ENCODE peak calls at places on chromosome 11, in four cellular contexts. G is HL-60, F is K562, S is GM12878. Y is an unnamed sample.

GRCh38 chr11:102469196-102469821 is 16.7 kb upstream of the TMEM123 start:
- DNase-seq in F (no peak), S (no peak), G (no peak), Y (no peak)

GRCh38 chr11:17748761-17749721 is 14.5 kb downstream of the KCNC1 start:
- DNase-seq in F (no peak), S (no peak), G (no peak), Y (no peak)

GRCh38 chr11:68150029-68150428 is 28.8 kb upstream of the CHKA start:
- DNase-seq in G (no peak), F (peak; percentile 76), S (no peak), Y (no peak)

GRCh38 chr11:69657456-69657910 is 16.5 kb downstream of the CCND1 start:
- DNase-seq in F (no peak), G (no peak), S (no peak), Y (no peak)

GRCh38 chr11:69302447-69302846 is 8.5 kb downstream of the MYEOV start:
- DNase-seq in F (no peak), G (no peak), S (no peak), Y (no peak)

GRCh38 chr11:102111787-102112653 is 1.8 kb downstream of the YAP1 start:
- DNase-seq in F (no peak), G (no peak), S (no peak), Y (no peak)

GRCh38 chr11:94928146-94928995 is 45.0 kb downstream of the CWC15 start:
- DNase-seq in S (no peak), F (no peak), G (no peak), Y (no peak)

GRCh38 chr11:11691296-11692141 is 69.7 kb upstream of the GALNT18 start:
- DNase-seq in G (no peak), S (no peak), F (no peak), Y (no peak)

GRCh38 chr11:129951883-129952262 is 50.8 kb downstream of the PRDM10 start:
- DNase-seq in F (no peak), G (no peak), S (no peak), Y (no peak)

GRCh38 chr11:10307411-10308207 is 2.7 kb downstream of the ADM start:
- DNase-seq in F (peak; percentile 87), S (peak; percentile 60), G (peak; percentile 83), Y (peak; percentile 71)

GRCh38 chr11:70703141-70704052 is 305.1 kb downstream of the CTTN start:
- DNase-seq in G (no peak), S (no peak), F (no peak), Y (no peak)

GRCh38 chr11:122653911-122654310 is 1.6 kb upstream of the UBASH3B start:
- DNase-seq in G (no peak), F (no peak), S (no peak), Y (no peak)

DNA sequence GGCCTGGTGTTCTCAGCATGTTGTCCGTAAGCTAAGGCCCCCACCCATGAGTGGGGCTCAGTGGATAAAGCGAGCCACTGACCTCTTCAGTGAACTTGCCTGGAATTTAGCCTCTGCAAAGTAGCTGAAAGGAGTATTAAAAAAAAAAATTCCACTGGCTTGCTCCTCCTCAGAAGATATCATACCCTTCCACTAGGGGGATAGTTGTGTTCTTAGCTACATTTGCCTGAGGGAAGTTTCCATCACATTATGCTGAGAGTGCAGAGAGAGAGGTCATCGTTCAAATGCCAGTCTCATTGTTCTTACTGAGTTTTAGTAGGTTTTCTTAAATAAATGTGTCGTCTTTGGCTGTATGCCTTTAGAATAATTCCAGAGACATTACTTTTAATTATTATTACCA is 879.7 kb downstream of the JRKL start:
- DNase-seq in F (no peak), G (no peak), S (no peak), Y (no peak)
- TF ChIP-seq SPI1 in F (no peak), G (no peak), S (no peak), Y (no peak)

GRCh38 chr11:93131709-93132108 is 66.1 kb downstream of the SLC36A4 start:
- DNase-seq in F (peak; percentile 11), G (peak; percentile 8), S (no peak), Y (no peak)
- TF ChIP-seq SPI1 in F (no peak), G (no peak), S (no peak), Y (no peak)

GRCh38 chr11:8258289-8258688 is 5.4 kb downstream of the LMO1 start:
- DNase-seq in G (no peak), S (no peak), F (no peak), Y (no peak)
- TF ChIP-seq SPI1 in G (no peak), S (no peak), F (no peak), Y (no peak)

GRCh38 chr11:47672283-47672730 is 29.9 kb upstream of the MTCH2 start:
- DNase-seq in F (peak; percentile 82), S (no peak), G (no peak), Y (no peak)
- TF ChIP-seq SPI1 in F (no peak), S (no peak), G (no peak), Y (no peak)

DNA sequence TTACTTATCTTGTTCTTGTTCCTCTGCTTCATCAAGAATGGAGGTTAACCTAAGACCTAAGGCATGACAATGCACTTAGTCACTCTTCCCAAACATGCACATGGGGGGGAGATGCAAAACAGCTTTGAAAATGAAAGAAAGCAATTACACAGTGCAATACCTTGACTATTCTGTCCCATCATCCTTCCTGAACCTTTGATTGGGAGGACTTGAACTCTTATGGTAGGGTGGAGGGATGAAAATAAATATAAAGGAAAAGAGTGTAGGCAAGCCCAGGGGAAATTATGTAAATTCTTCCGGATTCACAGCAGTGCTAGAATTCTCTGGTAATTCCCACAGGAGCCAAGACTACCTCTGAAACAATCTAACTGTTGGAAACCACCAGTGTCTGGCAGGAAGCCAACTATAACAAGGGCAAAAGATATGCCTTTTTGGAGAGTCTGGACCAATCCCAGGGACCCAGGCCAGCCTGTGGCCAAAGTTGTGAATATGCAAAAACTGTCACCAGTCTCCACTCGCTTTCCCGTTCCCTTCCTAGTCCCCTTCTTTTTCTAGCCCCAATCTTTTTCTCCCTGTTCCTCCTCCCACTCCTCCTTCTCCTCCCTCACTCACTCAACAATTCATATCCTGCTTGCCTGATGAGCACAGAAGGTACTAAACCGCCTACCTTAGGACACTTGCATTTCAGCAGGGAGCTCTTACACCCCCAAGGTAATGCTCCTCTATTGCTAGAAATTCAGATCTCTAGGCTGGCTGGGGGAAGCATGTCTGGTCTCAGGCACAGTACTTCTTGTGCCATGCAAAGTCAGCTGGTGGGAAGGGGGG is 2.5 kb upstream of the RCN1 start:
- DNase-seq in F (peak; percentile 48), S (peak; percentile 66), G (no peak), Y (no peak)
- TF ChIP-seq SPI1 in F (no peak), S (no peak), G (no peak), Y (no peak)

DNA sequence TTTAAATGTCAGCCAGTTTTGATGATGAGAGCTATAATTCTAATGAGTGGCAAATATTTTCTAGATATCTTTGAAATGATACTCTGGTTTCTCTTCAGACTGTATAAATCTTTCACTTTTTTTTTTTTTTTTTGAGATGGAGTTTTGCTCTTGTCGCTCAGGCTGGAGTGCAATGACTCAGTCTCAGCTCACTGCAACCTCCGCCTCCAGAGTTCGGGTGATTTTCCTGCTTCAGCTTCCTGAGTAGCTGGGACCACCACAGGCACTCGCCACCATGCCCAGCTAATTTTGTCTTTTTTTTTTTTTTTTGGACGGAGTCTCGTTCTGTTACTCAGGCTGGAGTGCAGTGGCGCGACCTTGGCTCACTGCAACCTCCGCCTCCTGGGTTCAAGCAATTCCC is 113.6 kb downstream of the TEAD1 start:
- DNase-seq in S (no peak), G (no peak), F (no peak), Y (no peak)
- TF ChIP-seq SPI1 in S (no peak), G (no peak), F (no peak), Y (no peak)

DNA sequence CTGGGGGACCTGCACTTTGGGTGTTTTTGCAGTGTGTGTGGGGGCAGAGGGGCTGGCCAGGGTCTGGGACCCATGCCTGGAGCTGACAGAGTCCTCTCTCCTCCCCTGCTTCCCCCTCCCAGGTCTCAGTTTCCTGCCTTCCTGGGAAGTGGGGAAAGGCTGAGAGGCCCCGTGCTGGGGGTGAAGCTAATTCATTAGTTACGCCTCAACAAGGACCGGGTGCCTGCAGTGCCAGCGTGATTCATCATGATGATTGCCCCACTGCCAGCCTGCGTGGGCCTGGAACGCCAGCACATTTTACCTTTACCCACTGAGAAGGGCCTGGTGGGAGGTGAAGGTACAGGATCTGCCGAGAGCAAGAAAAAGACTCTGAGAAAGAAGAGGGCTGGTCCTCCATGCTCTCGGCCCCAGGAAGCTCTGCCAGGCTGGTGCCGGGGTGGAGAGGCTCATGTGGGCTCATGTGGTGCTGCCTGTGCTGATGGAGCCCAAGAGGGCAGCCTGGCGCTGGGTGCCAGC is 2.9 kb upstream of the LRRC10B start:
- DNase-seq in S (no peak), G (no peak), F (no peak), Y (no peak)
- TF ChIP-seq SPI1 in S (no peak), G (no peak), F (no peak), Y (no peak)

Y was measured in GM12891.